ENCODE peak calls at places on chromosomes 12 and 14, in ten cellular contexts. U, D, F, J, R, S, V, G, I and H are unnamed samples.

GRCh38 chr14:61326847-61327246 is 5.5 kb downstream of the PRKCH start:
- DNase-seq in U (peak), J (peak), S (no peak), D (no peak), G (peak), R (no peak), I (no peak), F (no peak), V (peak), H (no peak)

GRCh38 chr14:23160924-23161522 is 22.4 kb downstream of the SLC7A8 start:
- DNase-seq in D (no peak), F (no peak), I (no peak), J (peak), U (no peak), S (no peak), V (no peak), R (no peak), G (peak), H (no peak)

GRCh38 chr12:1532796-1533195 is 61.6 kb downstream of the FBXL14 start:
- DNase-seq in R (no peak), G (no peak), D (no peak), F (no peak), V (no peak), I (no peak), U (no peak), J (no peak), S (no peak), H (no peak)

GRCh38 chr14:23252420-23253333 is 14.9 kb downstream of the RNF212B start:
- DNase-seq in U (no peak), G (no peak), S (no peak), R (no peak), J (no peak), D (no peak), I (no peak), F (no peak), V (no peak), H (no peak)

GRCh38 chr14:94342334-94342934 is 19.3 kb upstream of the SERPINA6 start:
- DNase-seq in I (no peak), S (no peak), F (no peak), D (no peak), R (no peak), V (peak), J (peak), U (peak), G (peak), H (no peak)

GRCh38 chr14:20295067-20295466 is 10.7 kb downstream of the TTC5 start:
- DNase-seq in V (no peak), S (no peak), D (no peak), J (no peak), U (no peak), R (no peak), F (no peak), G (no peak), I (peak), H (no peak)

GRCh38 chr12:49296034-49296835 is 1.3 kb downstream of the PRPH start:
- DNase-seq in U (peak), S (peak), R (peak), G (peak), F (peak), D (peak), J (no peak), V (peak), I (peak), H (peak)

GRCh38 chr12:119178544-119179334 is at the start of gene HSPB8:
- DNase-seq in G (peak), V (peak), J (peak), D (no peak), U (peak), S (no peak), R (no peak), F (peak), I (no peak), H (no peak)

GRCh38 chr12:28383368-28383767 is 193.1 kb downstream of the CCDC91 start:
- DNase-seq in D (no peak), U (no peak), I (no peak), G (no peak), F (no peak), V (no peak), S (no peak), R (no peak), J (no peak), H (no peak)

GRCh38 chr12:129870146-129870545 is 33.7 kb downstream of the TMEM132D start:
- DNase-seq in F (no peak), V (no peak), J (no peak), G (no peak), R (no peak), I (no peak), U (no peak), S (no peak), D (no peak), H (no peak)

GRCh38 chr14:105324871-105325270 is 10.3 kb downstream of the PACS2 start:
- DNase-seq in R (no peak), J (no peak), S (no peak), I (no peak), F (no peak), G (no peak), V (no peak), D (no peak), U (no peak), H (no peak)

GRCh38 chr12:6697584-6698351 is 2.8 kb downstream of the PIANP start:
- DNase-seq in R (no peak), U (no peak), J (no peak), F (peak), D (peak), S (no peak), I (peak), G (no peak), V (no peak), H (peak)

GRCh38 chr14:28308727-28309126 is 457.9 kb upstream of the FOXG1 start:
- DNase-seq in F (no peak), J (no peak), D (no peak), I (no peak), U (no peak), R (no peak), G (no peak), S (no peak), V (no peak), H (no peak)